ENCODE peak calls at places on chromosome 19, in four cellular contexts. R is IMR-90, T is A549, I is fibroblast of lung. U is an unnamed sample.

GRCh38 chr19:13103961-13104847 is 1.5 kb upstream of the LYL1 start:
- DNase-seq in I (no peak), T (no peak), R (no peak), U (peak)

GRCh38 chr19:35223084-35223790 is 5.3 kb downstream of the FAM187B start:
- DNase-seq in R (no peak), I (no peak), T (peak), U (peak)

GRCh38 chr19:53980553-53981407 is 10.7 kb upstream of the CACNG6 start:
- DNase-seq in R (peak), T (peak), I (peak), U (no peak)

GRCh38 chr19:58395979-58396627 is 647 bp downstream of the RNF225 start:
- DNase-seq in T (no peak), R (no peak), I (no peak), U (no peak)

GRCh38 chr19:20664917-20665781 is 3.8 kb upstream of the ZNF626 start:
- DNase-seq in T (no peak), I (peak), R (no peak), U (no peak)

GRCh38 chr19:15022752-15023151 is 26.5 kb upstream of the CASP14 start:
- DNase-seq in R (no peak), I (no peak), T (no peak), U (no peak)

GRCh38 chr19:5537870-5538269 is 29.9 kb downstream of the TINCR start:
- DNase-seq in I (no peak), R (no peak), T (no peak), U (no peak)

GRCh38 chr19:47239610-47240296 is 8.8 kb upstream of the BBC3 start:
- DNase-seq in I (peak), T (no peak), R (peak), U (no peak)

GRCh38 chr19:16619456-16619855 is 8.5 kb downstream of the MED26 start:
- DNase-seq in R (no peak), T (no peak), I (peak), U (no peak)

GRCh38 chr19:525029-525428 is 6.5 kb upstream of the CDC34 start:
- DNase-seq in T (no peak), I (no peak), R (no peak), U (no peak)

GRCh38 chr19:38993271-38993670 is 17.7 kb upstream of the FBXO17 start:
- DNase-seq in I (peak), T (peak), R (peak), U (no peak)

GRCh38 chr19:30649934-30650614 is 277.9 kb downstream of the ZNF536 start:
- DNase-seq in R (peak), I (peak), T (peak), U (peak)

GRCh38 chr19:35495107-35496064 is 5.1 kb upstream of the KRTDAP start:
- DNase-seq in I (peak), R (peak), T (peak), U (peak)

GRCh38 chr19:10155834-10156233 is 36.1 kb upstream of the EIF3G start:
- DNase-seq in I (peak), T (no peak), R (peak), U (no peak)

GRCh38 chr19:55189424-55189823 is 9.3 kb upstream of the SYT5 start:
- DNase-seq in I (peak), T (peak), R (peak), U (no peak)

GRCh38 chr19:39506944-39507714 is 7.8 kb upstream of the SELENOV start:
- DNase-seq in I (peak), T (peak), R (peak), U (peak)

GRCh38 chr19:677201-677600 is 1.0 kb downstream of the FSTL3 start:
- DNase-seq in I (peak), T (peak), R (peak), U (no peak)

GRCh38 chr19:34226036-34226435 is 28.3 kb upstream of the GARRE1 start:
- DNase-seq in R (no peak), T (no peak), I (no peak), U (no peak)

GRCh38 chr19:9793051-9793591 is 24.6 kb upstream of the ZNF846 start:
- DNase-seq in T (peak), I (peak), R (peak), U (no peak)

GRCh38 chr19:50906217-50906616 is 5.0 kb downstream of the KLK4 start:
- DNase-seq in T (peak), R (no peak), I (no peak), U (no peak)

GRCh38 chr19:46950526-46951235 is 69.0 kb upstream of the NPAS1 start:
- DNase-seq in T (no peak), I (no peak), R (no peak), U (no peak)

GRCh38 chr19:1070931-1071791 is 4.2 kb downstream of the ARHGAP45 start:
- DNase-seq in I (no peak), T (no peak), R (no peak), U (no peak)

GRCh38 chr19:35299523-35300339 is 7.8 kb downstream of the MAG start:
- DNase-seq in I (no peak), R (no peak), T (no peak), U (no peak)

GRCh38 chr19:58361900-58362271 is 665 bp downstream of the ZNF497 start:
- DNase-seq in T (peak), I (no peak), R (peak), U (peak)

GRCh38 chr19:38577826-38578225 is 39.9 kb downstream of the MAP4K1 start:
- DNase-seq in R (no peak), I (no peak), T (no peak), U (no peak)

GRCh38 chr19:19571387-19571786 is 33.3 kb downstream of the CILP2 start:
- DNase-seq in T (no peak), R (no peak), I (no peak), U (no peak)

GRCh38 chr19:5057860-5058259 is 88.9 kb downstream of the KDM4B start:
- DNase-seq in I (no peak), R (no peak), T (peak), U (no peak)

GRCh38 chr19:955803-956746 is 28.1 kb upstream of the WDR18 start:
- DNase-seq in I (no peak), T (no peak), R (no peak), U (no peak)

GRCh38 chr19:8367327-8368001 is 3.5 kb downstream of the ANGPTL4 start:
- DNase-seq in R (peak), I (peak), T (peak), U (no peak)
- H3K27ac ChIP-seq in R (peak), I (peak), T (peak), U (no peak)

GRCh38 chr19:44775676-44776240 is 1.9 kb upstream of the CBLC start:
- DNase-seq in R (no peak), T (no peak), I (no peak), U (no peak)

GRCh38 chr19:44776402-44777096 is 1.1 kb upstream of the CBLC start:
- DNase-seq in I (no peak), T (no peak), R (no peak), U (no peak)

GRCh38 chr19:44774614-44775013 is 3.1 kb upstream of the CBLC start:
- DNase-seq in R (no peak), T (no peak), I (no peak), U (no peak)

GRCh38 chr19:44779150-44779549 is 1.5 kb downstream of the CBLC start:
- DNase-seq in R (no peak), T (no peak), I (no peak), U (no peak)

GRCh38 chr19:44777715-44778347 is at the start of gene CBLC:
- DNase-seq in R (no peak), I (no peak), T (peak), U (no peak)
- H3K27ac ChIP-seq in R (no peak), I (no peak), T (peak), U (no peak)

GRCh38 chr19:18481505-18482222 is 40.2 kb downstream of the ELL start:
- DNase-seq in I (peak), T (no peak), R (no peak), U (no peak)
- H3K27ac ChIP-seq in I (no peak), T (no peak), R (no peak), U (no peak)

GRCh38 chr19:18193388-18194207 is 580 bp downstream of the MPV17L2 start:
- DNase-seq in R (no peak), T (no peak), I (no peak), U (no peak)

GRCh38 chr19:18192673-18193387 is at the start of gene MPV17L2:
- DNase-seq in I (peak), T (peak), R (peak), U (peak)

GRCh38 chr19:18194208-18194530 is 1.2 kb downstream of the MPV17L2 start:
- DNase-seq in T (no peak), R (no peak), I (no peak), U (no peak)

GRCh38 chr19:18190278-18190677 is 2.7 kb upstream of the MPV17L2 start:
- DNase-seq in T (no peak), I (no peak), R (no peak), U (no peak)

GRCh38 chr19:18191640-18192062 is 1.4 kb upstream of the MPV17L2 start:
- DNase-seq in T (no peak), I (no peak), R (no peak), U (no peak)
- H3K27ac ChIP-seq in T (peak), I (peak), R (peak), U (peak)

U was measured in HL-60.